ENCODE peak calls at places on chromosomes 13 and 19, in four cellular contexts. T, W, X and S are unnamed samples.

GRCh38 chr13:23610187-23610576 is 40.0 kb downstream of the TNFRSF19 start:
- DNase-seq in X (no peak), W (peak), T (no peak), S (no peak)

GRCh38 chr19:11685676-11686650 is 52.8 kb downstream of the ZNF823 start:
- DNase-seq in W (no peak), X (no peak), T (no peak), S (no peak)

GRCh38 chr19:55379161-55379560 is 2.5 kb downstream of the TMEM190 start:
- DNase-seq in X (no peak), T (no peak), W (no peak), S (no peak)

GRCh38 chr19:18053571-18054219 is 33.0 kb downstream of the IL12RB1 start:
- DNase-seq in X (no peak), W (no peak), T (no peak), S (no peak)

GRCh38 chr19:42401365-42402303 is 11.5 kb upstream of the CNFN start:
- DNase-seq in T (peak), W (peak), X (peak), S (peak)

GRCh38 chr19:42242071-42242511 is 311 bp downstream of the GSK3A start:
- DNase-seq in T (no peak), X (no peak), W (no peak), S (no peak)

GRCh38 chr19:29596885-29597525 is 9.1 kb upstream of the POP4 start:
- DNase-seq in X (no peak), W (peak), T (no peak), S (no peak)

GRCh38 chr19:2476451-2477140 is 669 bp downstream of the GADD45B start:
- DNase-seq in W (no peak), T (peak), X (no peak), S (peak)

GRCh38 chr19:1860133-1860775 is 3.1 kb downstream of the KLF16 start:
- DNase-seq in W (peak), X (no peak), T (peak), S (peak)

GRCh38 chr19:18204394-18205179 is 745 bp upstream of the RAB3A start:
- DNase-seq in X (no peak), T (no peak), W (no peak), S (peak)

GRCh38 chr19:43468354-43469159 is 3.1 kb upstream of the LYPD3 start:
- DNase-seq in X (no peak), T (no peak), W (no peak), S (no peak)

GRCh38 chr13:58165617-58166016 is 534.1 kb downstream of the PCDH17 start:
- DNase-seq in W (no peak), X (no peak), T (no peak), S (no peak)

GRCh38 chr13:106187092-106187491 is 348.4 kb downstream of the EFNB2 start:
- DNase-seq in T (no peak), X (no peak), W (no peak), S (no peak)

GRCh38 chr13:109971745-109972090 is 185.3 kb upstream of the IRS2 start:
- DNase-seq in T (no peak), W (no peak), X (no peak), S (no peak)

GRCh38 chr19:4636151-4636717 is 3.1 kb upstream of the TNFAIP8L1 start:
- DNase-seq in X (peak), W (no peak), T (peak), S (peak)

GRCh38 chr19:16661480-16662034 is 618 bp downstream of the TMEM38A start:
- DNase-seq in T (peak), X (no peak), W (no peak), S (peak)

GRCh38 chr13:110498327-110498726 is 63.2 kb downstream of the RAB20 start:
- DNase-seq in T (no peak), W (no peak), X (no peak), S (no peak)

GRCh38 chr19:10270616-10271394 is at the start of gene ICAM1:
- DNase-seq in X (no peak), W (peak), T (peak), S (peak)

GRCh38 chr13:106210327-106210726 is 325.1 kb downstream of the EFNB2 start:
- DNase-seq in T (no peak), X (no peak), W (no peak), S (no peak)

GRCh38 chr19:3966051-3967017 is 4.6 kb downstream of the DAPK3 start:
- DNase-seq in T (no peak), X (no peak), W (no peak), S (no peak)

GRCh38 chr13:32638739-32639138 is 52.5 kb downstream of the PDS5B start:
- DNase-seq in W (no peak), X (no peak), T (no peak), S (no peak)

GRCh38 chr19:10514211-10515145 is 2.8 kb downstream of the S1PR5 start:
- DNase-seq in W (no peak), T (no peak), X (no peak), S (peak)

GRCh38 chr19:53424968-53425597 is 6.7 kb upstream of the ZNF761 start:
- DNase-seq in X (no peak), T (peak), W (peak), S (peak)

GRCh38 chr13:24683833-24684599 is 3.8 kb downstream of the ATP12A start:
- DNase-seq in T (peak), X (peak), W (peak), S (peak)

DNA sequence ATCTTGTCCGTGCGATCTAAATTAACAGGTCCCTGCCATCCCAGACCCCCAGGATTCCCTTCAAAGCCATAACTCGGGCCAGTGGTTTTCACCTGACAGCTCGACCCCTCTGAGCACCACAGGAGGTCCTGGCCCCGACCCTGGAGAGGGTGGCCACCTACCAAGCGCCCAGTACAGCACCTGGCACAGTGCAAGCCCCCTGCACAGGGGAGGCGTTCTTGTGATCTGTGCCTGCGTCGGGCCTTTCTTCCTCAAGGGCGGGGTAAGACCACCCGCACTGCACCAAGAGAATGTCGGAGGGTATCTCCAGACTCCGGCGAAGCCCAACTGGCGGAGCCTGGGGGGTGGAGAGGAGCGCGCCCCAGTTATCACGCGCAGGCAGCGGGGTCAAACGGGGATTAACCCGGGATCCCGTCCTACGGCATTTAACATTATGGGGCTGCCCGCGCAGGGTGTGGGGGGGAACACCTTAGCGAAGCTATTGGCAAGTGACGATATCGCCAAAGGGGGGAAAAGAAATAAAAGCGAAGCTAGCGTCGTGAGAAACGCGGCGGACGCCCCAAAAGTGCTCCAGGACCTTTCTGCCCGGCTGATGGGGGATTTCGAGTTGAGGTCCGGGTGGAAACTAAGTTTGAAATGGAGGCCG is 1.3 kb upstream of the HNRNPL start:
- DNase-seq in T (no peak), X (no peak), W (no peak), S (peak)
- TF ChIP-seq NR3C1 in T (no peak), X (no peak), W (no peak), S (no peak)

DNA sequence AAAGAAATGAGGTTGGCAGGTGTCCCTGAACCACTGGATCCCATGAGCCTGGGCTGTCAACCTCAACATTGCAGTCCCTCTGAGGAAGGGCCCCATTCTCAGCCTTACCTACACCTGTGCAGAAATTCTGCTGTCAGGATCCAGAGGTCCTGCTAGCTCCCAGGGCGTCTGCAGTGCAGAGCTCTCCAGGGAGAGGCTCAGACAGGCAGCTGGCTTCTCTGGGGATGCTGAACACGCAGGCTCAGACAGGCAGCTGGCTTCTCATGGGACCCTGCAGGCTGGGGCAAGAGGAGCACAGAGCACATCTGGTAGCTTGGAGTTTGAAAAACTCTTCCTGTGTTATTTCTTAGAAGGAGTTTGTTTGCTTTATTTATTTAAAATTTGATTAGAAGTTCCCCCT is 50.9 kb downstream of the TMEM255B start:
- DNase-seq in X (no peak), T (no peak), W (no peak), S (no peak)
- TF ChIP-seq JUN in X (no peak), T (no peak), W (no peak), S (no peak)

DNA sequence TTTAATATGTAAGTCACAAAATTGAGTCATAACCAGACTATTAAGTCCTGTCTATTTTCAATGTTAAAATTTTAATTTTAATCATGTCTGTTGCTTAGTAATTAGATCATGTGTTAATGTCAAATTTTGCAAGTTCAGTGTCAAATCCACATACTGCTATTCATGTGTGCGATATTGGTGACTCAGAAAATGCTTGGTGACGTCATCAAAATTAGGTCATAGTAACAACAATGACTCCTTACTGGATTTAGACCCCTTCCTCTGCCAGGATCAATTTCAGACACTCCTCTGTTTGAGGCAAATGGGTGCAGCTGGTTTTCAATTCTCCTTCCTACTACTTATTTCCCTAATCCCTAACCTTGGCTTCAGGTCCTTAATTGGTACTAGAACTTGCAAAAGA is 1394.3 kb upstream of the SLC10A2 start:
- DNase-seq in X (no peak), T (no peak), W (no peak), S (no peak)
- TF ChIP-seq MAX in X (no peak), T (no peak), W (no peak), S (no peak)

DNA sequence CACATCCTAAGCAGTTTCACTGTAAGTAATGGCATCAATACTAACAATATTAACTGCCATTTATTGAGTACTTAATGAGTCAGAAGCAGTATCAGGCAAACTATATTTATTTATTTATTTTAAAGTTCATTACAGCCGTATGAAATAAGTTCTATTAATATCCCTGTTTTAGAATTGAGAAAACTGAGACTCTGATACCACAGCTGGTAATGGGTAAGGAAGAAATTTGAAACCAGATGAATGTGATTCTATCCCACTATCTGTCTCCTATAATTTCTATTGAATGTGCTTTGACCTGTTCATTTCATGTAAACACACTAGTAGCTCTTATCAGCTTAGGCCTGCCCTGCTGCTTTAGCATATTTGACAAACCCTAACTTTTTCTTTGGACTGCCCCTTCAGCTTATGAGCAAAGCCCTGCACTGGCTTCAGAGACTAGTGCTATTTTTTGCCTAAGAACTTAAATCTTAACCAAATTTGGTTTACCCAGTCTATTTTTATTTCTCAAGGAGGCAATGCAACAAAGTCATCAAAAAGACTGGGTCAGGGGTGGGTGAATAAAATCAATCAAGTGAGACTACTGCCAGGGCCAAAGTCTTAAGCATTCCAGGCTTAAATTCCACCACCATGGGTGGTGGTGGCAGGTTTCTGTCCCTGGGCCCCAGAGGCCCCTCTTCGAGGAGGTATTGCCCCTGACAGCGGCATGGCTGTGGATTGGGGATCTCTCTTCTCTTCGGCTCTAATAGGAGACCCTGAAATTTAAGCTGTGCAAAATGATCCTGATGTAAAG is 143.4 kb downstream of the DLEU7 start:
- DNase-seq in X (no peak), W (no peak), T (no peak), S (peak)
- TF ChIP-seq NR3C1 in X (no peak), W (no peak), T (no peak), S (no peak)

GRCh38 chr19:34217952-34218817 is 36.2 kb upstream of the GARRE1 start:
- DNase-seq in X (no peak), W (no peak), T (peak), S (no peak)
- TF ChIP-seq JUN in X (no peak), W (no peak), T (no peak), S (no peak)

GRCh38 chr19:374183-374885 is 29.7 kb upstream of the MIER2 start:
- DNase-seq in T (peak), W (no peak), X (no peak), S (no peak)
- TF ChIP-seq MAX in T (no peak), W (no peak), X (no peak), S (no peak)

GRCh38 chr19:33221641-33222040 is 4.0 kb downstream of the SLC7A10 start:
- DNase-seq in W (no peak), T (no peak), X (no peak), S (no peak)
- TF ChIP-seq NR3C1 in W (no peak), T (no peak), X (no peak), S (no peak)

DNA sequence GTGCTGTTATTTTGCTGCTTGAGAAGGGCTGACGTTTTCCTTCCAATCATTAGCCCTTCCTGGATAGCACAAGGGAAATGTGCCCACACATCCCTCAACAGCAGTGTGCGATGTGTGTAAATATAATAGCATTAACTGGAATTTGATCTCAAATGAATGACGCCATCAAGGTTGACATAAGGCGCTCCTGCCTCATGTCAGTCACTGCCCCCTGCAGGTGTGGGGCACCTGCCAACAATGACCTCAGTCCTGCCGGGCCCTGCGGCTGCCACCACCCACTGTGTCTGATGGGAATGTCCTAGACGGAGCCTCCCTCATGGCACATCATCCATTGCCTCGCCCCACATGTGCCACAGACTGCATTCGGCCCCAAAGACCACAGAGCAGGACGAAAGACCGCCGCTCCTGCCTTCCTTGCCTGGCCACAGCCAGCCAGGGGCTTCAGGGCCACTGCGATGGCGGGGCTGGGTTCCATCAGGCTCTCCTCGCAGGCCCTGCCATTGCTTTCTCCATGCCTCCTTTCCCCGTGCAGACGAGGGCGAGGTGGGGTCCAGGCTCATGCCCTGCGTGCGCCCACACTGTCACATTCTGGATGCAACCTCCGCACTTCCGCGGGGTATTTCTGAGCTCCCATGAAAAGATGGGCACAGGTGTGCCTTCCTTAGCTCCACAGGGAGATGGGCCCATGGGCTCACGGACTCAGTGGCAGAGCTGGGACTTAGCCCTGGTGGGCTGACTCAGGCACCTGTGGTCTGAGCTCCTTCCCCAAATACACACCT is 146.7 kb downstream of the SOX1 start:
- DNase-seq in X (no peak), W (peak), T (no peak), S (no peak)
- TF ChIP-seq JUN in X (no peak), W (no peak), T (no peak), S (no peak)

GRCh38 chr13:51848674-51849073 is 3.7 kb upstream of the TMEM272 start:
- DNase-seq in W (peak), X (no peak), T (no peak), S (no peak)

GRCh38 chr13:51845574-51846318 is 769 bp upstream of the TMEM272 start:
- DNase-seq in W (peak), X (no peak), T (no peak), S (no peak)

GRCh38 chr13:51844862-51845573 is at the start of gene TMEM272:
- DNase-seq in T (peak), X (peak), W (peak), S (peak)

GRCh38 chr13:51846756-51847155 is 1.8 kb upstream of the TMEM272 start:
- DNase-seq in W (no peak), X (no peak), T (no peak), S (no peak)

GRCh38 chr13:51849145-51850101 is 4.4 kb upstream of the TMEM272 start:
- DNase-seq in X (peak), W (peak), T (peak), S (peak)
- TF ChIP-seq MAX in X (no peak), W (no peak), T (no peak), S (peak)